ENCODE peak calls at places on chromosomes 12 and 14, in ten cellular contexts. R is AG04450, I is body of pancreas, T is pancreas, D is stomach, S is mucosa of descending colon, W is endothelial cell of umbilical vein, U is cardiac muscle cell, N is right lobe of liver, C is GM23248. Q is an unnamed sample. For H3K9me3, the result is how much of the 10 kb centered on the place peaks cover.

GRCh38 chr12:98955284-98955683 is 310.2 kb downstream of the APAF1 start:
- DNase-seq in R (no peak), I (peak), T (no peak), D (no peak), S (no peak), W (peak), U (peak), N (no peak), C (peak), Q (no peak)

GRCh38 chr12:130224613-130225012 is 62.3 kb downstream of the FZD10 start:
- DNase-seq in R (no peak), I (no peak), T (no peak), D (no peak), S (no peak), W (no peak), U (no peak), N (no peak), C (no peak), Q (no peak)

GRCh38 chr14:106564058-106564643 is 1037.8 kb downstream of the TMEM121 start:
- DNase-seq in R (no peak), I (peak), T (no peak), D (no peak), S (peak), W (no peak), U (no peak), N (no peak), C (no peak), Q (peak)

GRCh38 chr12:103495158-103495782 is 498 bp downstream of the C12orf42 start:
- DNase-seq in R (no peak), I (peak), T (peak), D (peak), S (peak), W (no peak), U (no peak), N (no peak), C (no peak), Q (peak)

GRCh38 chr12:99110866-99111265 is 465.8 kb downstream of the APAF1 start:
- DNase-seq in R (no peak), I (no peak), T (no peak), D (no peak), S (no peak), W (no peak), U (no peak), N (no peak), C (no peak), Q (no peak)

GRCh38 chr12:123384318-123384993 is 524 bp downstream of the KMT5A start:
- DNase-seq in R (no peak), I (no peak), T (peak), D (no peak), S (no peak), W (peak), U (no peak), N (peak), C (peak), Q (no peak)

GRCh38 chr12:53674977-53675700 is 744 bp downstream of the ATP5MC2 start:
- DNase-seq in R (no peak), I (no peak), T (no peak), D (no peak), S (peak), W (peak), U (no peak), N (no peak), C (peak), Q (no peak)

GRCh38 chr12:21264232-21264631 is 70.5 kb downstream of the SLCO1A2 start:
- DNase-seq in R (no peak), I (no peak), T (no peak), D (no peak), S (no peak), W (no peak), U (no peak), N (no peak), C (no peak), Q (no peak)

GRCh38 chr12:116727902-116728301 is 10.0 kb downstream of the SPRING1 start:
- DNase-seq in R (no peak), I (no peak), T (no peak), D (no peak), S (no peak), W (no peak), U (no peak), N (no peak), C (no peak), Q (no peak)

GRCh38 chr14:24296341-24297157 is 3.0 kb downstream of the DHRS1 start:
- DNase-seq in R (peak), I (peak), T (peak), D (peak), S (peak), W (peak), U (peak), N (no peak), C (peak), Q (peak)

GRCh38 chr12:39000370-39000769 is 95.0 kb upstream of the CPNE8 start:
- DNase-seq in R (no peak), I (no peak), T (no peak), D (no peak), S (no peak), W (no peak), U (no peak), N (no peak), C (no peak), Q (no peak)

GRCh38 chr14:52850520-52850919 is 59.1 kb upstream of the GNPNAT1 start:
- DNase-seq in R (no peak), I (no peak), T (no peak), D (no peak), S (no peak), W (no peak), U (no peak), N (no peak), C (no peak), Q (no peak)

GRCh38 chr12:24592048-24592447 is 356.9 kb downstream of the BCAT1 start:
- DNase-seq in R (no peak), I (no peak), T (no peak), D (no peak), S (no peak), W (no peak), U (no peak), N (no peak), C (no peak), Q (no peak)

GRCh38 chr12:95130096-95130495 is 56.7 kb upstream of the NR2C1 start:
- DNase-seq in R (no peak), I (no peak), T (no peak), D (no peak), S (no peak), W (no peak), U (peak), N (no peak), C (no peak), Q (no peak)

GRCh38 chr12:29286081-29286800 is 94.7 kb downstream of the ERGIC2 start:
- DNase-seq in R (no peak), I (no peak), T (no peak), D (no peak), S (no peak), W (peak), U (peak), N (no peak), C (peak), Q (no peak)

GRCh38 chr12:50569321-50569720 is 64.5 kb downstream of the DIP2B start:
- DNase-seq in R (no peak), I (no peak), T (no peak), D (no peak), S (no peak), W (peak), U (no peak), N (no peak), C (peak), Q (no peak)

GRCh38 chr12:114425031-114425626 is 19.2 kb upstream of the TBX5 start:
- DNase-seq in R (no peak), I (no peak), T (no peak), D (no peak), S (no peak), W (no peak), U (peak), N (no peak), C (peak), Q (no peak)

GRCh38 chr14:89279649-89280232 is 137.3 kb downstream of the FOXN3 start:
- DNase-seq in R (no peak), I (no peak), T (no peak), D (no peak), S (no peak), W (no peak), U (no peak), N (peak), C (no peak), Q (no peak)

GRCh38 chr12:39047539-39048078 is 142.2 kb upstream of the CPNE8 start:
- DNase-seq in R (no peak), I (no peak), T (no peak), D (no peak), S (no peak), W (no peak), U (no peak), N (no peak), C (no peak), Q (no peak)

GRCh38 chr14:64208981-64209380 is 85.2 kb downstream of the ESR2 start:
- DNase-seq in R (no peak), I (no peak), T (no peak), D (no peak), S (no peak), W (no peak), U (no peak), N (no peak), C (no peak), Q (no peak)

GRCh38 chr12:109735051-109735521 is 21.5 kb downstream of the FAM222A start:
- DNase-seq in R (no peak), I (peak), T (peak), D (peak), S (no peak), W (no peak), U (no peak), N (peak), C (no peak), Q (peak)

GRCh38 chr12:92218394-92219077 is 72.9 kb upstream of the BTG1 start:
- DNase-seq in R (no peak), I (peak), T (no peak), D (no peak), S (no peak), W (no peak), U (no peak), N (no peak), C (peak), Q (no peak)

GRCh38 chr12:1822699-1823098 is 2.3 kb downstream of the LRTM2 start:
- DNase-seq in R (no peak), I (no peak), T (no peak), D (no peak), S (no peak), W (no peak), U (no peak), N (no peak), C (no peak), Q (no peak)

GRCh38 chr14:99127651-99128167 is 144.3 kb downstream of the BCL11B start:
- DNase-seq in R (no peak), I (no peak), T (no peak), D (peak), S (no peak), W (no peak), U (peak), N (no peak), C (no peak), Q (no peak)
- H3K9me3 ChIP-seq in R (under half), I (under half), T (under half), D (under half), S (under half), W (under half), U (under half), N (under half), C (under half), Q (under half)

DNA sequence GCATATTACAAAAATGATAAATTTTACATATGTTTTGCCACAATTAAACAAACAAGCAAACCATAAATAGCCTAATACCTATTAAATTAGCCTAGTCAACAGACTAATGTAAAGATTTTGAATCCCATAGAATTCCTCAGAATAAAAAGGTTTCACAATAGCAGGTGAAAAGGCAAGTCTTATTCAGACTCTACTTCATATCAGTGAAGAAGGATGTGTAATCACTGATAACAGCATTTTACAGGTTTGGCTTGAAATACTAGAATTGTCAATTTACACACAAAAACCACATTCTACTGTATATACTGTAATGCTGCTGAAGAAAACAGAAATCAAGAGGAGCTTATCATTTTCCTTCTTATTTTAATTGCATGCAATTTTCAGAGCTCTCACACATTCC is 90.8 kb upstream of the SSTR1 start:
- DNase-seq in R (no peak), I (no peak), T (no peak), D (no peak), S (no peak), W (no peak), U (no peak), N (no peak), C (no peak), Q (no peak)
- H3K9me3 ChIP-seq in R (under half), I (under half), T (under half), D (under half), S (under half), W (under half), U (under half), N (under half), C (under half), Q (under half)

DNA sequence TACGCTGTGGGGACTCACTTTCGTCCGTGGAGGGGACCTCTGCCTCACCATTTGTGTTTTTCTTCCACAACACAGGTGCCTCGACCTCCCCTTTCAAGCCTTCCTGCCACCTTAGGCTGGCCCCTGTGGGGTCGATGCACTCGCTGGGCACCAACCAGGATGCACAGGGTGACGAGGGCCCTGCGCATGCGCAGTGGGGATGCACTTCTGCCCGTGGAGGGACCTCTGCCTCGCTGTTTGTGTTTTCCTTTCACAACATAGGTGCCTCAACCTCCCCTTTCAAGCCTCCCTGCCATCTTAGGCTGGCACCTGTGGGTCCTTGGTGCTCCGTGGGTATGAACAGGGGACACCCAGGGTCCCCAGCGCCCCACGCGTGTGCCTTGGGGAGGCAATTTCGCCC is 356.8 kb downstream of the ALG10 start:
- DNase-seq in R (no peak), I (no peak), T (no peak), D (no peak), S (no peak), W (no peak), U (no peak), N (no peak), C (no peak), Q (no peak)
- H3K9me3 ChIP-seq in R (half or more), I (under half), T (under half), D (half or more), S (half or more), W (under half), U (under half), N (under half), C (under half), Q (under half)

GRCh38 chr14:79528843-79529405 is 682.4 kb downstream of the DIO2 start:
- DNase-seq in R (no peak), I (no peak), T (no peak), D (no peak), S (no peak), W (no peak), U (no peak), N (no peak), C (no peak), Q (no peak)

GRCh38 chr14:79534703-79535353 is 676.5 kb downstream of the DIO2 start:
- DNase-seq in R (no peak), I (peak), T (no peak), D (no peak), S (no peak), W (no peak), U (no peak), N (no peak), C (no peak), Q (no peak)

GRCh38 chr14:79530555-79530954 is 680.7 kb downstream of the DIO2 start:
- DNase-seq in R (no peak), I (no peak), T (no peak), D (no peak), S (no peak), W (no peak), U (no peak), N (no peak), C (no peak), Q (no peak)
- H3K9me3 ChIP-seq in R (under half), I (under half), T (under half), D (under half), S (under half), W (under half), U (under half), N (under half), C (under half), Q (under half)

GRCh38 chr14:66944872-66945271 is 244.4 kb upstream of the GARIN2 start:
- DNase-seq in R (no peak), I (peak), T (no peak), D (no peak), S (peak), W (peak), U (peak), N (no peak), C (peak), Q (no peak)
- H3K9me3 ChIP-seq in R (under half), I (under half), T (under half), D (half or more), S (half or more), W (under half), U (under half), N (under half), C (under half), Q (under half)

DNA sequence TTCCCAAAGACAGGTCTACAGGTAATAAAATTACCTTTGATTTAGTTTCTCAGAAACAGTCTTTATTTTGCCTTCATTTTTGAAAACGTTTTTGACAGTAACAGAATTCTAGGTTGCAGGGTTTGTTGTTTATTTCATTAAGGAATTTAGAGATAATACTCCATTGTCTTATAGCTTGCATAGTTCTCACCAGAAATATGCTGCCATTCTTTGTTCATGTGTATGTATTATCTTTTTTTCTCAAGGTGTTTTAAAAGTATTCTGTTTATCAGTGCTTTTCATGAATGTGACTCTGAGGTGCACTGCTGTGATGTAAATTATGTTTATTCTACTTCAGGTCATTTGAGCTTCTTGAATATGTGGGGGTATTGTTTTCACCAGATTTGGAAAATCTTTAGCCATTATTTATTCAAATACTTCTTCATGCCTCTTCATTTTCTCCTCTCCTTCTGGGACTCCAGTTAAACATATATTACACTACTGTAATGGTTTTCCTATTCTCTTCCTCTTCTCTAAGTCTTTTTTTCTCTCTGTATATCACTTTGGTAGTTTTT is 32.7 kb downstream of the ZNF605 start:
- DNase-seq in R (no peak), I (no peak), T (no peak), D (no peak), S (no peak), W (no peak), U (no peak), N (no peak), C (peak), Q (no peak)
- H3K9me3 ChIP-seq in R (half or more), I (under half), T (under half), D (half or more), S (half or more), W (under half), U (under half), N (under half), C (under half), Q (under half)

DNA sequence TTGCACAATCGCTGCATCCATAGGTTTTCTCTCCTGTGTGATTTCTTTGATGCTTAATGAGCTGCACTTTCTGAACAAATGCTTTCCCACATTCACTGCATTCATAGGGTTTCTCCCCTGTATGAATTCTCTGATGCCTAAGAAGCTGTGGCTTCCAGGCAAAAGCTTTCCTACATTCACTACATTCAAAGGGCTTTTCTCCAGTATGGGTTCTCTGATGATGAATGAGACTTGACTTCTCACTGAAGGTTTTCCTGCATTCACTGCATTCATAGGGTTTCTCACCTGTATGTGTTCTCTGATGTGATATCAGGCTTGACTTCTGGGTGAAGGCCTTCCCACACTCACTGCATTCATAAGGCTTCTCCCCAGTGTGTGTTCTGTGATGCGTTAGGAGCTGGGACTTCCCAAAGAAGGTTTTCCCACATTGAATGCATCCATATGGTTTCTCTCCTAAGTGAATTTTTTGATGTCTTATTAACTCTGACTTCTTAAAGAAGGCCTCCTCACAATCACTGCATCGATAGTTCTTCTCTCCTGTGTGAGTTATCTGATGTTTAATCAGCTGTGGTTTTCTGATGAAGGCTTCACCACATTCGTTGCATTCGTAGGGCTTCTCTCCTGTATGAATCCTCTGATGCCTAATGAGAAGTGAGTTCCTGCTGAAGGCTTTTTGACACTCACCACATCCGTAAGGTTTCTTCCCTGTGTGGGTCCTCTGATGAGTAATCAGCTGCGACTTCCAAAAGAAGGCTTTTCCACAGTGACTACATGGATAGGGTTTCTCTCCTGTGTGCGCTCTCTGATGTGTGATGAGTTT is 30.3 kb downstream of the ZNF605 start:
- DNase-seq in R (no peak), I (no peak), T (no peak), D (no peak), S (no peak), W (no peak), U (no peak), N (no peak), C (no peak), Q (no peak)
- H3K9me3 ChIP-seq in R (half or more), I (under half), T (under half), D (half or more), S (half or more), W (under half), U (under half), N (half or more), C (under half), Q (half or more)

Q was measured in T-helper 17 cell.